ENCODE peak calls at places on chromosomes 11 and 22, in nine cellular contexts. N is anterior cingulate cortex; L is adrenal gland; I is BE2C; A is GM04503; M is GM12891; Y is CD8-positive, alpha-beta T cell; X is cardiac muscle cell; G is GM23338. B is an unnamed sample.

GRCh38 chr22:28373841-28374240 is 305.8 kb downstream of the TTC28 start:
- DNase-seq in G (no peak), Y (no peak), L (no peak), N (no peak), I (no peak), A (no peak), M (no peak), X (no peak), B (peak)

GRCh38 chr11:9692696-9693095 is 28.8 kb downstream of the SWAP70 start:
- DNase-seq in M (no peak), X (no peak), N (no peak), L (no peak), A (no peak), I (no peak), G (no peak), Y (no peak), B (no peak)

GRCh38 chr11:110134120-110134519 is 40.9 kb downstream of the ZC3H12C start:
- DNase-seq in Y (no peak), X (no peak), N (no peak), M (no peak), G (no peak), I (peak), L (no peak), A (no peak), B (no peak)

GRCh38 chr11:65716774-65717405 is 3.7 kb downstream of the RNASEH2C start:
- DNase-seq in Y (no peak), M (no peak), G (no peak), L (no peak), A (no peak), N (no peak), X (no peak), I (no peak), B (no peak)

GRCh38 chr11:75869661-75870455 is 54.8 kb downstream of the UVRAG start:
- DNase-seq in L (no peak), N (no peak), A (no peak), Y (no peak), I (no peak), M (no peak), G (no peak), X (no peak), B (no peak)

GRCh38 chr22:24304067-24304675 is 33.5 kb downstream of the SPECC1L start:
- DNase-seq in I (no peak), N (no peak), A (no peak), L (no peak), X (no peak), Y (no peak), M (no peak), G (no peak), B (no peak)

GRCh38 chr11:80593981-80594380 is 1153.2 kb upstream of the TENM4 start:
- DNase-seq in L (no peak), Y (no peak), G (no peak), M (no peak), X (no peak), A (no peak), N (peak), I (no peak), B (no peak)

GRCh38 chr11:47460571-47461235 is 11.8 kb upstream of the RAPSN start:
- DNase-seq in L (no peak), G (no peak), Y (no peak), A (no peak), M (no peak), X (no peak), N (peak), I (no peak), B (peak)

GRCh38 chr22:48071828-48072227 is 1309.4 kb downstream of the TBC1D22A start:
- DNase-seq in N (no peak), I (no peak), X (no peak), L (no peak), G (no peak), A (no peak), M (no peak), Y (no peak), B (no peak)

GRCh38 chr11:31987118-31988005 is 103.5 kb upstream of the RCN1 start:
- DNase-seq in X (peak), G (peak), L (no peak), M (no peak), Y (no peak), N (no peak), A (no peak), I (no peak), B (no peak)

GRCh38 chr11:9566561-9567063 is 6.9 kb upstream of the WEE1 start:
- DNase-seq in I (no peak), X (peak), L (no peak), M (no peak), G (no peak), Y (no peak), A (no peak), N (no peak), B (no peak)

GRCh38 chr22:39714321-39714720 is 143.8 kb downstream of the CACNA1I start:
- DNase-seq in Y (no peak), M (no peak), G (no peak), X (no peak), I (no peak), A (no peak), L (no peak), N (no peak), B (no peak)

GRCh38 chr11:111761056-111761455 is 5.1 kb downstream of the PPP2R1B start:
- DNase-seq in Y (no peak), G (no peak), X (no peak), L (no peak), I (no peak), A (no peak), N (no peak), M (no peak), B (no peak)

GRCh38 chr22:29315286-29316195 is at the start of gene RASL10A:
- DNase-seq in I (no peak), N (no peak), M (peak), X (peak), L (no peak), A (no peak), G (peak), Y (no peak), B (no peak)

GRCh38 chr11:25900814-25901213 is 431.1 kb upstream of the ANO3 start:
- DNase-seq in A (no peak), N (no peak), I (no peak), L (no peak), G (no peak), Y (no peak), M (no peak), X (no peak), B (no peak)

GRCh38 chr22:50483106-50483505 is 1.8 kb downstream of the ADM2 start:
- DNase-seq in X (no peak), M (no peak), I (no peak), N (no peak), G (no peak), Y (no peak), A (no peak), L (no peak), B (no peak)

GRCh38 chr22:49015993-49016908 is 811.4 kb downstream of the BRD1 start:
- DNase-seq in G (no peak), M (no peak), A (no peak), N (no peak), X (no peak), L (no peak), I (no peak), Y (no peak), B (no peak)